ENCODE peak calls at places on chromosomes 6 and 20, in four cellular contexts. S is A172, U is NCI-H69, X is left ventricle myocardium superior. N is an unnamed sample.

GRCh38 chr20:3808141-3808479 is 12.0 kb downstream of the CDC25B start:
- DNase-seq in U (peak), X (peak), S (peak), N (peak)

GRCh38 chr6:42118162-42119001 is 24.0 kb downstream of the C6orf132 start:
- DNase-seq in U (peak), S (peak), X (peak), N (no peak)

GRCh38 chr6:32226434-32226833 is 2.6 kb upstream of the NOTCH4 start:
- DNase-seq in X (no peak), U (peak), S (no peak), N (no peak)

GRCh38 chr20:16258766-16259165 is 314.5 kb downstream of the KIF16B start:
- DNase-seq in X (no peak), U (no peak), S (no peak), N (no peak)

GRCh38 chr6:129750390-129750789 is 40.4 kb upstream of the ARHGAP18 start:
- DNase-seq in U (no peak), X (no peak), S (no peak), N (no peak)

GRCh38 chr20:62123450-62124118 is 1.3 kb downstream of the LSM14B start:
- DNase-seq in S (no peak), X (no peak), U (no peak), N (no peak)

GRCh38 chr6:28587011-28587745 is 61.5 kb downstream of the GPX5 start:
- DNase-seq in S (peak), U (peak), X (peak), N (peak)

GRCh38 chr6:108947114-108947854 is 99.1 kb downstream of the ARMC2 start:
- DNase-seq in U (peak), S (no peak), X (no peak), N (no peak)

GRCh38 chr6:14068133-14068532 is 49.4 kb upstream of the CD83 start:
- DNase-seq in X (no peak), U (no peak), S (peak), N (no peak)

GRCh38 chr6:129598244-129599187 is 111.5 kb downstream of the ARHGAP18 start:
- DNase-seq in S (peak), U (peak), X (no peak), N (no peak)

GRCh38 chr6:21340563-21340962 is 253.0 kb upstream of the SOX4 start:
- DNase-seq in S (no peak), U (no peak), X (no peak), N (no peak)

GRCh38 chr20:32784369-32785080 is 22.3 kb downstream of the DNMT3B start:
- DNase-seq in S (no peak), X (no peak), U (no peak), N (no peak)

GRCh38 chr20:46915580-46916243 is 21.1 kb downstream of the EYA2 start:
- DNase-seq in U (no peak), X (no peak), S (no peak), N (no peak)

GRCh38 chr6:100796049-100796823 is 84.9 kb downstream of the ASCC3 start:
- DNase-seq in S (no peak), X (no peak), U (peak), N (no peak)

GRCh38 chr6:100538086-100538485 is 73.4 kb upstream of the SIM1 start:
- DNase-seq in X (no peak), U (no peak), S (no peak), N (no peak)

GRCh38 chr6:30612687-30613248 is 4.3 kb downstream of the PPP1R10 start:
- DNase-seq in U (peak), S (peak), X (no peak), N (no peak)

GRCh38 chr6:1524040-1524480 is 85.7 kb upstream of the FOXC1 start:
- DNase-seq in U (peak), S (no peak), X (peak), N (peak)

GRCh38 chr20:33401922-33402369 is 627 bp upstream of the CDK5RAP1 start:
- DNase-seq in S (no peak), X (no peak), U (peak), N (no peak)

GRCh38 chr20:420721-421574 is 12.8 kb downstream of the RBCK1 start:
- DNase-seq in S (no peak), U (peak), X (no peak), N (no peak)

GRCh38 chr20:58544891-58545290 is 29.7 kb upstream of the APCDD1L start:
- DNase-seq in X (no peak), U (no peak), S (no peak), N (no peak)

GRCh38 chr20:19275038-19275629 is 62.7 kb downstream of the SLC24A3 start:
- DNase-seq in U (no peak), X (no peak), S (no peak), N (no peak)

GRCh38 chr6:62150048-62150663 is 135.9 kb downstream of the KHDRBS2 start:
- DNase-seq in X (no peak), U (peak), S (peak), N (no peak)

GRCh38 chr20:56202493-56203077 is 45.9 kb upstream of the MC3R start:
- DNase-seq in S (no peak), U (peak), X (no peak), N (no peak)

GRCh38 chr20:1712634-1713625 is 55.4 kb upstream of the SIRPG start:
- DNase-seq in U (no peak), X (no peak), S (no peak), N (no peak)